ENCODE peak calls at places on chromosomes 1 and 21, in seven cellular contexts. One of them, this sample, is unnamed.
A peak's percentile ranks its signal among the peaks of the same experiment; 100 is the strongest.

GRCh38 chr1:96554364-96554763 is 167.2 kb upstream of the PTBP2 start:
- DNase-seq in mesenchymal stem cell: no peak
- DNase-seq in H1: no peak
- DNase-seq in H9: no peak
- DNase-seq in neuronal stem cell: no peak
- DNase-seq in mesendoderm: no peak
- DNase-seq in IMR-90: no peak
- DNase-seq in this sample: no peak

GRCh38 chr1:30041741-30042437 is 681.5 kb downstream of the MATN1 start:
- DNase-seq in mesenchymal stem cell: no peak
- DNase-seq in H1: no peak
- DNase-seq in H9: no peak
- DNase-seq in neuronal stem cell: no peak
- DNase-seq in mesendoderm: no peak
- DNase-seq in IMR-90: no peak
- DNase-seq in this sample: no peak

GRCh38 chr1:108617008-108617723 is 43.7 kb downstream of the HENMT1 start:
- DNase-seq in mesenchymal stem cell: no peak
- DNase-seq in H1: no peak
- DNase-seq in H9: no peak
- DNase-seq in neuronal stem cell: no peak
- DNase-seq in mesendoderm: peak; percentile 30
- DNase-seq in IMR-90: no peak
- DNase-seq in this sample: peak; percentile 14

GRCh38 chr1:214316597-214316996 is 35.6 kb downstream of the SMYD2 start:
- DNase-seq in mesenchymal stem cell: no peak
- DNase-seq in H1: peak; percentile 88
- DNase-seq in H9: peak; percentile 86
- DNase-seq in neuronal stem cell: no peak
- DNase-seq in mesendoderm: peak; percentile 95
- DNase-seq in IMR-90: peak; percentile 41
- DNase-seq in this sample: peak; percentile 59

GRCh38 chr1:113993072-113993471 is 13.8 kb downstream of the OLFML3 start:
- DNase-seq in mesenchymal stem cell: no peak
- DNase-seq in H1: no peak
- DNase-seq in H9: no peak
- DNase-seq in neuronal stem cell: no peak
- DNase-seq in mesendoderm: no peak
- DNase-seq in IMR-90: no peak
- DNase-seq in this sample: no peak

GRCh38 chr1:89635825-89636815 is 3.2 kb downstream of the LRRC8C start:
- DNase-seq in mesenchymal stem cell: peak; percentile 74
- DNase-seq in H1: no peak
- DNase-seq in H9: no peak
- DNase-seq in neuronal stem cell: no peak
- DNase-seq in mesendoderm: no peak
- DNase-seq in IMR-90: peak; percentile 90
- DNase-seq in this sample: peak; percentile 51

GRCh38 chr1:24923485-24924113 is 6.5 kb downstream of the RUNX3 start:
- DNase-seq in mesenchymal stem cell: no peak
- DNase-seq in H1: no peak
- DNase-seq in H9: no peak
- DNase-seq in neuronal stem cell: no peak
- DNase-seq in mesendoderm: no peak
- DNase-seq in IMR-90: no peak
- DNase-seq in this sample: no peak

GRCh38 chr21:33917421-33917820 is 1.8 kb upstream of the ATP5PO start:
- DNase-seq in mesenchymal stem cell: no peak
- DNase-seq in H1: no peak
- DNase-seq in H9: no peak
- DNase-seq in neuronal stem cell: no peak
- DNase-seq in mesendoderm: no peak
- DNase-seq in IMR-90: no peak
- DNase-seq in this sample: no peak

GRCh38 chr1:198171667-198172294 is 15.0 kb downstream of the NEK7 start:
- DNase-seq in mesenchymal stem cell: no peak
- DNase-seq in H1: no peak
- DNase-seq in H9: no peak
- DNase-seq in neuronal stem cell: no peak
- DNase-seq in mesendoderm: peak; percentile 53
- DNase-seq in IMR-90: no peak
- DNase-seq in this sample: no peak

GRCh38 chr1:193199940-193200339 is 13.5 kb upstream of the B3GALT2 start:
- DNase-seq in mesenchymal stem cell: no peak
- DNase-seq in H1: no peak
- DNase-seq in H9: no peak
- DNase-seq in neuronal stem cell: no peak
- DNase-seq in mesendoderm: no peak
- DNase-seq in IMR-90: no peak
- DNase-seq in this sample: no peak

GRCh38 chr1:6796095-6796494 is 10.8 kb downstream of the CAMTA1 start:
- DNase-seq in mesenchymal stem cell: no peak
- DNase-seq in H1: no peak
- DNase-seq in H9: no peak
- DNase-seq in neuronal stem cell: no peak
- DNase-seq in mesendoderm: no peak
- DNase-seq in IMR-90: no peak
- DNase-seq in this sample: no peak

GRCh38 chr1:32743380-32744062 is 41.0 kb upstream of the SYNC start:
- DNase-seq in mesenchymal stem cell: no peak
- DNase-seq in H1: no peak
- DNase-seq in H9: no peak
- DNase-seq in neuronal stem cell: no peak
- DNase-seq in mesendoderm: no peak
- DNase-seq in IMR-90: no peak
- DNase-seq in this sample: no peak

GRCh38 chr21:44455524-44456206 is 355 bp downstream of the LRRC3 start:
- DNase-seq in mesenchymal stem cell: peak; percentile 20
- DNase-seq in H1: no peak
- DNase-seq in H9: peak; percentile 56
- DNase-seq in neuronal stem cell: peak; percentile 42
- DNase-seq in mesendoderm: peak; percentile 37
- DNase-seq in IMR-90: no peak
- DNase-seq in this sample: no peak

GRCh38 chr1:159929155-159930051 is 4.1 kb upstream of the TAGLN2 start:
- DNase-seq in mesenchymal stem cell: no peak
- DNase-seq in H1: no peak
- DNase-seq in H9: peak; percentile 96
- DNase-seq in neuronal stem cell: no peak
- DNase-seq in mesendoderm: no peak
- DNase-seq in IMR-90: no peak
- DNase-seq in this sample: peak; percentile 92

GRCh38 chr21:46122241-46122671 is 24.3 kb downstream of the COL6A2 start:
- DNase-seq in mesenchymal stem cell: peak; percentile 33
- DNase-seq in H1: no peak
- DNase-seq in H9: no peak
- DNase-seq in neuronal stem cell: no peak
- DNase-seq in mesendoderm: no peak
- DNase-seq in IMR-90: peak; percentile 78
- DNase-seq in this sample: no peak

GRCh38 chr1:29937356-29937755 is 701.0 kb downstream of the PTPRU start:
- DNase-seq in mesenchymal stem cell: no peak
- DNase-seq in H1: no peak
- DNase-seq in H9: no peak
- DNase-seq in neuronal stem cell: no peak
- DNase-seq in mesendoderm: no peak
- DNase-seq in IMR-90: no peak
- DNase-seq in this sample: no peak

GRCh38 chr1:154350383-154350782 is 25.1 kb downstream of the ATP8B2 start:
- DNase-seq in mesenchymal stem cell: no peak
- DNase-seq in H1: no peak
- DNase-seq in H9: peak; percentile 42
- DNase-seq in neuronal stem cell: no peak
- DNase-seq in mesendoderm: no peak
- DNase-seq in IMR-90: no peak
- DNase-seq in this sample: no peak

GRCh38 chr1:230058619-230059018 is 8.4 kb upstream of the GALNT2 start:
- DNase-seq in mesenchymal stem cell: no peak
- DNase-seq in H1: no peak
- DNase-seq in H9: no peak
- DNase-seq in neuronal stem cell: no peak
- DNase-seq in mesendoderm: no peak
- DNase-seq in IMR-90: no peak
- DNase-seq in this sample: no peak

GRCh38 chr1:55064861-55065263 is 25.5 kb downstream of the PCSK9 start:
- DNase-seq in mesenchymal stem cell: peak; percentile 24
- DNase-seq in H1: no peak
- DNase-seq in H9: peak; percentile 14
- DNase-seq in neuronal stem cell: no peak
- DNase-seq in mesendoderm: no peak
- DNase-seq in IMR-90: peak; percentile 61
- DNase-seq in this sample: peak; percentile 15

GRCh38 chr21:34190576-34191301 is 117.4 kb downstream of the MRPS6 start:
- DNase-seq in mesenchymal stem cell: peak; percentile 34
- DNase-seq in H1: no peak
- DNase-seq in H9: no peak
- DNase-seq in neuronal stem cell: no peak
- DNase-seq in mesendoderm: no peak
- DNase-seq in IMR-90: no peak
- DNase-seq in this sample: no peak

GRCh38 chr1:204445860-204446412 is 34.3 kb upstream of the PPP1R15B start:
- DNase-seq in mesenchymal stem cell: peak; percentile 36
- DNase-seq in H1: peak; percentile 54
- DNase-seq in H9: peak; percentile 89
- DNase-seq in neuronal stem cell: no peak
- DNase-seq in mesendoderm: peak; percentile 84
- DNase-seq in IMR-90: peak; percentile 27
- DNase-seq in this sample: peak; percentile 97

GRCh38 chr1:228982637-228983036 is 247.4 kb downstream of the RHOU start:
- DNase-seq in mesenchymal stem cell: no peak
- DNase-seq in H1: no peak
- DNase-seq in H9: peak; percentile 12
- DNase-seq in neuronal stem cell: no peak
- DNase-seq in mesendoderm: no peak
- DNase-seq in IMR-90: no peak
- DNase-seq in this sample: peak; percentile 65

GRCh38 chr1:228979774-228980173 is 244.5 kb downstream of the RHOU start:
- DNase-seq in mesenchymal stem cell: no peak
- DNase-seq in H1: no peak
- DNase-seq in H9: peak; percentile 5
- DNase-seq in neuronal stem cell: no peak
- DNase-seq in mesendoderm: no peak
- DNase-seq in IMR-90: no peak
- DNase-seq in this sample: no peak

GRCh38 chr1:228979325-228979699 is 244.0 kb downstream of the RHOU start:
- DNase-seq in mesenchymal stem cell: no peak
- DNase-seq in H1: no peak
- DNase-seq in H9: peak; percentile 25
- DNase-seq in neuronal stem cell: no peak
- DNase-seq in mesendoderm: no peak
- DNase-seq in IMR-90: no peak
- DNase-seq in this sample: no peak

GRCh38 chr1:228978486-228979324 is 243.4 kb downstream of the RHOU start:
- DNase-seq in mesenchymal stem cell: no peak
- DNase-seq in H1: no peak
- DNase-seq in H9: peak; percentile 28
- DNase-seq in neuronal stem cell: no peak
- DNase-seq in mesendoderm: peak; percentile 77
- DNase-seq in IMR-90: no peak
- DNase-seq in this sample: peak; percentile 35

DNA sequence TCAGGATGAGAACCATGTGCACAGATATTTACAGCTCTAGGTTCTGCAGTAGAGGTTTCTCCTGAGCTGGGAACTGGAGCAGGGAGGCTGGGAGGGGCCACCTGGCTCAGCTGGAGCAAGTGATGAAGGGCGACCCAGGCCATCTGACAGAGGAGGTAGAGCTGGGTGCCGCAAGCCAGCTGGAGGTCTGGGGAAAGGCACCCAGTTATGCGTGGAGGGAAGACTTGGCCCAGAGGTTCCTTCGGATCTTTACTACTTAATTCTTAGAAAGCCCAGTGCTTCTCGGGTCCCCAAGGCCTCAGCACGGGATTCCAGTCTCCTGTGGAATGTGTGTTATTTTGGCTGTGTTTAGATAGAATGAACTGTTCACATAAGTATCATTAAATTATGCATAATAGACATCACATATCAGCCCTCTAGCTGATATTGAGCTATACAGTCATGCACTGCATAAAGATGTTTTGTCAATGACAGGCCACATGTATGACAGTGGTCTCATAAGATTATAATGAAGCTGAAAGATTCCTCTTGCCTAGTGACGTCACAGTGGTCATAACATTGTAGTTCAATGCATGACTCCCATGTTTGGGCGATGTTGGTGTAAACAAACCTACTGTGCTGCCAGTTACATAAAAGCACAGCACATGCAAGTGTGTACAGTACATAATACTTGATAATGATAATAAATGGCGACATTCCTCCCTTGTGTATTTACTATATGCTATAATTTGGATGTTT is 245.1 kb downstream of the RHOU start:
- DNase-seq in mesenchymal stem cell: no peak
- DNase-seq in H1: no peak
- DNase-seq in H9: peak; percentile 17
- DNase-seq in neuronal stem cell: no peak
- DNase-seq in mesendoderm: no peak
- DNase-seq in IMR-90: peak; percentile 53
- DNase-seq in this sample: no peak
- H3K23ac ChIP-seq in mesenchymal stem cell: no peak overlapping the region
- H3K23ac ChIP-seq in H1: no peak overlapping the region
- H3K23ac ChIP-seq in H9: no peak overlapping the region
- H3K23ac ChIP-seq in neuronal stem cell: no peak overlapping the region
- H3K23ac ChIP-seq in mesendoderm: no peak overlapping the region
- H3K23ac ChIP-seq in IMR-90: no peak overlapping the region
- H3K23ac ChIP-seq in this sample: no peak overlapping the region

DNA sequence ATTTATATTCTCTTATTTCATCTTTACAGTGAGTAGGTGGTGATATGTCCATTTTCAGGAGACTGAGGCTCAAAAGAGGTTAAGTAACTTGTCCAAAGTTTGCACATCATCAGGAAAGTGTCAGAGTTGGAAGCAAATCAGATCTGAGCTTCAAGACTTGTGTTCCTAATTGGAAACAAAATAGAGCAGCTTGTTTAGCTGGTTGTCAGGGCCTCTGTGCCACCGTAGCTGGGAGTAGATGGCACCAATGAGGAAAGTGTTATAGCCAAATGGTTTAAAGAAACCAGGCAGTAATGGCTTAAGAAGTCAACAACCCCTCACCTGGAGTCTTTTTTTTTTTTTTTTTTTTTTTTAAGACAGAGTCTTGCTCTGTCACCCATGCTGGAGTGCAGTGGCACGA is 19.7 kb downstream of the AGO1 start:
- DNase-seq in mesenchymal stem cell: no peak
- DNase-seq in H1: no peak
- DNase-seq in H9: no peak
- DNase-seq in neuronal stem cell: no peak
- DNase-seq in mesendoderm: no peak
- DNase-seq in IMR-90: no peak
- DNase-seq in this sample: no peak
- H3K18ac ChIP-seq in mesenchymal stem cell: no peak overlapping the region
- H3K18ac ChIP-seq in H1: no peak overlapping the region
- H3K18ac ChIP-seq in H9: no peak overlapping the region
- H3K18ac ChIP-seq in neuronal stem cell: no peak overlapping the region
- H3K18ac ChIP-seq in mesendoderm: no peak overlapping the region
- H3K18ac ChIP-seq in IMR-90: no peak overlapping the region
- H3K18ac ChIP-seq in this sample: no peak overlapping the region

GRCh38 chr1:211484738-211485479 is 7.1 kb downstream of the RD3 start:
- DNase-seq in mesenchymal stem cell: no peak
- DNase-seq in H1: no peak
- DNase-seq in H9: no peak
- DNase-seq in neuronal stem cell: no peak
- DNase-seq in mesendoderm: no peak
- DNase-seq in IMR-90: no peak
- DNase-seq in this sample: no peak
- H2BK5ac ChIP-seq in mesenchymal stem cell: no peak overlapping the region
- H2BK5ac ChIP-seq in H1: no peak overlapping the region
- H2BK5ac ChIP-seq in H9: no peak overlapping the region
- H2BK5ac ChIP-seq in neuronal stem cell: no peak overlapping the region
- H2BK5ac ChIP-seq in mesendoderm: no peak overlapping the region
- H2BK5ac ChIP-seq in IMR-90: no peak overlapping the region
- H2BK5ac ChIP-seq in this sample: no peak overlapping the region

GRCh38 chr21:27741736-27742135 is 774.8 kb upstream of the ADAMTS5 start:
- DNase-seq in mesenchymal stem cell: no peak
- DNase-seq in H1: no peak
- DNase-seq in H9: no peak
- DNase-seq in neuronal stem cell: no peak
- DNase-seq in mesendoderm: no peak
- DNase-seq in IMR-90: no peak
- DNase-seq in this sample: no peak
- H3K23ac ChIP-seq in mesenchymal stem cell: no peak overlapping the region
- H3K23ac ChIP-seq in H1: no peak overlapping the region
- H3K23ac ChIP-seq in H9: no peak overlapping the region
- H3K23ac ChIP-seq in neuronal stem cell: no peak overlapping the region
- H3K23ac ChIP-seq in mesendoderm: no peak overlapping the region
- H3K23ac ChIP-seq in IMR-90: no peak overlapping the region
- H3K23ac ChIP-seq in this sample: no peak overlapping the region

This sample was measured in trophoblast cell.